ENCODE peak calls at places on chromosomes 1 and 21, in four cellular contexts. A, T, W and C are unnamed samples.

GRCh38 chr1:202578565-202578964 is 131.7 kb downstream of the SYT2 start:
- DNase-seq in A (no peak), T (no peak), W (no peak), C (no peak)

GRCh38 chr21:43810505-43811261 is 21.3 kb downstream of the RRP1 start:
- DNase-seq in A (peak), T (no peak), W (peak), C (no peak)

GRCh38 chr1:8239039-8239305 is 78.9 kb upstream of the SLC45A1 start:
- DNase-seq in A (no peak), T (no peak), W (no peak), C (peak)

GRCh38 chr21:39518055-39518844 is 66.5 kb downstream of the SH3BGR start:
- DNase-seq in A (peak), T (no peak), W (peak), C (no peak)

GRCh38 chr1:82273816-82274215 is 473.1 kb downstream of the ADGRL2 start:
- DNase-seq in A (no peak), T (no peak), W (no peak), C (no peak)

GRCh38 chr1:230231739-230232075 is 164.7 kb downstream of the GALNT2 start:
- DNase-seq in A (no peak), T (no peak), W (peak), C (no peak)

GRCh38 chr21:45971487-45972352 is 9.8 kb upstream of the COL6A1 start:
- DNase-seq in A (no peak), T (peak), W (no peak), C (no peak)

GRCh38 chr1:198679535-198680173 is 40.8 kb downstream of the PTPRC start:
- DNase-seq in A (no peak), T (no peak), W (peak), C (no peak)

GRCh38 chr1:224183591-224184312 is 712 bp downstream of the DEGS1 start:
- DNase-seq in A (peak), T (no peak), W (peak), C (no peak)

GRCh38 chr1:81801834-81802531 is 1.2 kb downstream of the ADGRL2 start:
- DNase-seq in A (no peak), T (no peak), W (no peak), C (no peak)

GRCh38 chr1:108079550-108079949 is 114.6 kb upstream of the VAV3 start:
- DNase-seq in A (peak), T (no peak), W (peak), C (no peak)

GRCh38 chr1:229855999-229856650 is 210.9 kb upstream of the GALNT2 start:
- DNase-seq in A (no peak), T (no peak), W (peak), C (no peak)

GRCh38 chr1:68470388-68470970 is 20.7 kb upstream of the RPE65 start:
- DNase-seq in A (no peak), T (no peak), W (no peak), C (no peak)

GRCh38 chr1:65751961-65752360 is 40.7 kb upstream of the PDE4B start:
- DNase-seq in A (no peak), T (no peak), W (no peak), C (no peak)

GRCh38 chr1:233140519-233140918 is 155.0 kb downstream of the PCNX2 start:
- DNase-seq in A (no peak), T (no peak), W (no peak), C (no peak)

GRCh38 chr1:219805191-219805590 is 123.2 kb downstream of the SLC30A10 start:
- DNase-seq in A (no peak), T (no peak), W (no peak), C (no peak)

GRCh38 chr1:243287128-243287470 is 31.3 kb downstream of the SDCCAG8 start:
- DNase-seq in A (no peak), T (no peak), W (no peak), C (no peak)

GRCh38 chr1:108708726-108709660 is 3.7 kb upstream of the FNDC7 start:
- DNase-seq in A (peak), T (no peak), W (peak), C (no peak)

GRCh38 chr1:244002721-244003120 is 48.4 kb upstream of the ZBTB18 start:
- DNase-seq in A (no peak), T (no peak), W (no peak), C (no peak)